ENCODE peak calls at places on chromosomes 1 and 21, in ten cellular contexts. U is HL-60; A is bronchial epithelial cell; Q is heart left ventricle; M is WTC11; I is breast epithelium; L is A549; X is activated B cell treated with CpG ODN at 0.5 μM for 24 hours; B is dorsolateral prefrontal cortex; T is CD4-positive, alpha-beta T cell. C is an unnamed sample.

GRCh38 chr1:240528566-240528965 is 83.4 kb downstream of the GREM2 start:
- DNase-seq in A (no peak), M (no peak), X (no peak), B (no peak), L (no peak), U (no peak), I (no peak), Q (no peak), T (no peak), C (no peak)

GRCh38 chr1:88571510-88571909 is 112.6 kb upstream of the PKN2 start:
- DNase-seq in M (no peak), B (no peak), L (no peak), X (no peak), T (no peak), A (no peak), I (no peak), Q (no peak), U (no peak), C (no peak)

GRCh38 chr1:7583291-7584096 is 187.6 kb upstream of the VAMP3 start:
- DNase-seq in B (no peak), T (no peak), M (peak; percentile 33), X (no peak), A (no peak), U (no peak), Q (no peak), L (no peak), I (no peak), C (no peak)

GRCh38 chr1:53341961-53342707 is 14.3 kb upstream of the LRP8 start:
- DNase-seq in I (no peak), M (no peak), B (no peak), Q (peak; percentile 47), L (no peak), X (no peak), T (no peak), U (no peak), A (no peak), C (no peak)

GRCh38 chr1:207234690-207235089 is 86.8 kb upstream of the CD55 start:
- DNase-seq in Q (no peak), U (no peak), L (no peak), X (no peak), B (no peak), T (no peak), M (no peak), A (no peak), I (no peak), C (no peak)

GRCh38 chr1:19341201-19342076 is 29.3 kb downstream of the SLC66A1 start:
- DNase-seq in M (peak; percentile 93), B (peak; percentile 72), X (peak; percentile 64), I (no peak), A (peak; percentile 63), Q (peak; percentile 80), L (peak; percentile 74), T (peak; percentile 71), U (no peak), C (peak; percentile 67)

GRCh38 chr1:85581802-85582686 is 1.5 kb downstream of the CCN1 start:
- DNase-seq in M (peak; percentile 43), I (peak; percentile 73), A (peak; percentile 77), X (no peak), L (peak; percentile 86), Q (no peak), T (no peak), U (no peak), B (no peak), C (no peak)

GRCh38 chr1:197774691-197775281 is 494 bp downstream of the DENND1B start:
- DNase-seq in I (no peak), X (peak; percentile 63), B (no peak), A (no peak), Q (peak; percentile 84), T (peak; percentile 38), M (peak; percentile 50), L (peak; percentile 40), U (no peak), C (peak; percentile 54)

GRCh38 chr1:234936631-234937389 is 191.8 kb downstream of the TOMM20 start:
- DNase-seq in Q (no peak), U (no peak), L (no peak), X (no peak), A (no peak), B (no peak), T (no peak), M (no peak), I (no peak), C (no peak)

GRCh38 chr1:168110896-168111545 is 25.7 kb downstream of the GPR161 start:
- DNase-seq in A (peak; percentile 73), L (no peak), M (no peak), Q (no peak), U (no peak), B (no peak), X (no peak), T (no peak), I (no peak), C (no peak)

GRCh38 chr1:12433323-12434053 is 184.5 kb downstream of the DHRS3 start:
- DNase-seq in U (no peak), I (no peak), A (no peak), Q (no peak), X (no peak), B (no peak), M (peak; percentile 24), L (peak; percentile 77), T (no peak), C (no peak)

GRCh38 chr1:204885790-204886189 is 15.1 kb downstream of the NFASC start:
- DNase-seq in Q (no peak), T (no peak), B (no peak), A (no peak), M (no peak), X (no peak), L (no peak), I (peak; percentile 57), U (no peak), C (no peak)

GRCh38 chr1:115544131-115544530 is 97.6 kb upstream of the VANGL1 start:
- DNase-seq in U (no peak), B (no peak), M (no peak), X (no peak), T (no peak), A (no peak), Q (no peak), L (no peak), I (no peak), C (no peak)

GRCh38 chr1:202283379-202283844 is 58.3 kb downstream of the UBE2T start:
- DNase-seq in A (peak; percentile 76), Q (no peak), B (no peak), X (no peak), L (peak; percentile 33), M (no peak), U (no peak), I (peak; percentile 86), T (peak; percentile 11), C (peak; percentile 15)

GRCh38 chr1:211634461-211634860 is 41.0 kb downstream of the NEK2 start:
- DNase-seq in M (no peak), T (no peak), I (no peak), L (no peak), Q (no peak), U (no peak), X (no peak), B (no peak), A (no peak), C (no peak)

GRCh38 chr1:32878637-32879041 is 7.7 kb upstream of the HPCA start:
- DNase-seq in U (no peak), L (no peak), T (no peak), I (no peak), A (no peak), X (no peak), M (no peak), Q (no peak), B (no peak), C (no peak)

DNA sequence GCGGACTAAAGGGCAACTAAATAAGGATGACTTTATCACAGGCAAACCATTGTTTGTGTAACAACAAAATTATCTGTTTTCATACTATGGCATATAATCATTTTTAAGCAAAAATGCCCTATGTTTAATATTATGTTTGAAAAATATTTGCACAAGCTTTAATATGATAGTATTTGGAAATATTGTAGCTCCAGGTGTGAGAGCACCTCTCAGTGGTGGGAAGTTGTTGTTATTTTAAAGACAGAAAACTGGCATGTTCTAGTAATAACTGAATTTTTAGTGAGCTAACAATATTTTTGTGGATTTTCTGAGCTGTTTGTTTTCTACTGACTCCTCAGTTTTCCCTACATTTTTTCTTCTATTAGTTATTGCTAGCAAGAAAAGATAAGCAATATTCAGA is 578.8 kb downstream of the KCNT2 start:
- DNase-seq in T (no peak), X (no peak), Q (no peak), I (no peak), A (peak; percentile 14), M (no peak), U (no peak), L (no peak), B (no peak), C (no peak)
- TF ChIP-seq CTCF in T (no peak), X (no peak), Q (no peak), I (no peak), A (no peak), M (no peak), U (no peak), L (no peak), B (no peak), C (no peak)

GRCh38 chr21:38628426-38628825 is 130.1 kb upstream of the ERG start:
- DNase-seq in X (no peak), B (no peak), Q (no peak), I (no peak), M (peak; percentile 25), T (no peak), L (no peak), A (no peak), U (no peak), C (no peak)
- TF ChIP-seq CTCF in X (no peak), B (no peak), Q (no peak), I (no peak), M (no peak), T (no peak), L (no peak), A (no peak), U (no peak), C (no peak)

GRCh38 chr1:110548381-110548780 is 29.4 kb upstream of the KCNA10 start:
- DNase-seq in L (peak; percentile 37), X (no peak), A (peak; percentile 34), I (no peak), T (no peak), M (peak; percentile 52), B (no peak), Q (no peak), U (no peak), C (no peak)
- TF ChIP-seq CTCF in L (peak; percentile 18), X (no peak), A (peak; percentile 70), I (no peak), T (peak; percentile 18), M (no peak), B (peak; percentile 55), Q (no peak), U (peak; percentile 21), C (peak; percentile 10)

DNA sequence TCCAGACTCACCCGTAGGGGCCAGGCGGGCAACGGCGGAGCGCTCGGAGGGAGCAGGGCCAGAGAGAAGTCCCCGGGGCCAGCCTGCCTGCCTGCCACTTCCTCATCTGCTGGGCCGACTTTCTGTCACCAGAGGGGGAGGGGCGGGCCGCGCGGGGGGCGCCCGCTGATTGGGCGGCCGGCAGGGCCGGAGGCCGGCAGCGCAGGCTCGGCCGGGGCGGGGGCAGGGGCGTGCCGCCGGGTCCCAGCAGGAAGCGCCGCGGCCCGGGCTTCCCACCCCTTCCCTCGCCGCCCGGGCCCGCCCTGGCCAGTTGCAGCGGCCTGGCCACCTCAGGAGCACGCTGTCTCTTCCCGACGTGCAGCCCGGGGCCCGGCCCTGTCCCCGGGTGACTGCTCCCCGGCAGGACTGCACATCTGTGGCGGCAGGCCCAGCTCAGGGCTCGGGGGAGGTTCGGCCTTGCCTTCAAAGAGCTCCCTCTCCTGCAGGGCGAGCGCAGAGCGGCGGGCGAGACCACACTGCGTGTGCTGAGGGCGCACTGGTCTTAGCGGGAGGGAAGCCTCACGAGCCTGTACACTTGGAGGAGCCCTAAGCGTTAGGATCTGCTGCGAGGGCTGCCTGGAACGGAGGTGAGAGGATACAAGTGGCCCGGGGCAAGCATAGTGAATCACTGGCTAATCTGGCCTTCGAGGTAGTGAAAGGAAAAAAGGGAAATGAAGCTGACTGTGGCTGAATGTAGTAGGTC is at the start of gene ELOVL1:
- DNase-seq in A (peak; percentile 88), U (peak; percentile 85), I (peak; percentile 89), Q (peak; percentile 97), M (peak; percentile 90), T (peak; percentile 81), L (peak; percentile 84), B (peak; percentile 81), X (peak; percentile 92), C (peak; percentile 92)
- TF ChIP-seq CTCF in A (peak; percentile 41), U (peak; percentile 20), I (peak; percentile 18), Q (no peak), M (no peak), T (no peak), L (no peak), B (peak; percentile 34), X (no peak), C (no peak)

C was measured in CD14-positive monocyte.